ENCODE peak calls at places on chromosomes 5 and 9, in five cellular contexts. A is testis, J is suprapubic skin, X is tibial artery, Q is endothelial cell of umbilical vein. P is an unnamed sample. For H3K4me1, the result is how much of the 10 kb centered on the place peaks cover.

GRCh38 chr9:136539427-136540412 is 6.1 kb downstream of the NOTCH1 start:
- DNase-seq in X (peak), Q (peak), J (peak), A (peak), P (peak)

GRCh38 chr9:92610470-92611420 is 59.2 kb downstream of the IPPK start:
- DNase-seq in J (no peak), Q (no peak), X (no peak), A (no peak), P (no peak)

GRCh38 chr5:124655211-124655880 is 91.1 kb downstream of the ZNF608 start:
- DNase-seq in X (no peak), A (no peak), J (no peak), Q (no peak), P (no peak)

GRCh38 chr9:73081979-73082657 is 69.5 kb upstream of the ANXA1 start:
- DNase-seq in A (peak), X (no peak), J (no peak), Q (peak), P (no peak)

GRCh38 chr9:134329886-134330285 is 3.6 kb downstream of the RXRA start:
- DNase-seq in Q (no peak), A (no peak), J (no peak), X (no peak), P (no peak)

GRCh38 chr9:36091028-36091953 is 45.2 kb upstream of the GLIPR2 start:
- DNase-seq in Q (peak), J (no peak), A (no peak), X (no peak), P (no peak)

GRCh38 chr5:54469655-54470054 is 14.2 kb downstream of the HSPB3 start:
- DNase-seq in A (no peak), X (no peak), Q (no peak), J (no peak), P (no peak)

GRCh38 chr9:72628191-72628590 is 106.8 kb downstream of the TMC1 start:
- DNase-seq in X (no peak), A (no peak), J (no peak), Q (no peak), P (no peak)

GRCh38 chr9:86282979-86283535 is 719 bp upstream of the ISCA1 start:
- DNase-seq in X (no peak), J (no peak), Q (no peak), A (no peak), P (no peak)

GRCh38 chr9:76873056-76873792 is 32.7 kb downstream of the PRUNE2 start:
- DNase-seq in J (no peak), X (peak), Q (no peak), A (no peak), P (no peak)

GRCh38 chr5:61599370-61600140 is 267.5 kb downstream of the ZSWIM6 start:
- DNase-seq in Q (peak), J (no peak), A (peak), X (no peak), P (no peak)

GRCh38 chr5:114362977-114363721 is 1.3 kb downstream of the KCNN2 start:
- DNase-seq in J (no peak), A (no peak), Q (no peak), X (no peak), P (no peak)

GRCh38 chr5:30401479-30402058 is 791.9 kb upstream of the CDH6 start:
- DNase-seq in A (peak), Q (no peak), J (no peak), X (peak), P (no peak)

GRCh38 chr5:72486371-72486770 is 20.8 kb downstream of the ZNF366 start:
- DNase-seq in J (no peak), Q (peak), A (no peak), X (no peak), P (no peak)

GRCh38 chr5:53556001-53556400 is 4.4 kb upstream of the NDUFS4 start:
- DNase-seq in X (no peak), J (no peak), Q (no peak), A (no peak), P (no peak)

GRCh38 chr5:109407913-109408312 is 1.9 kb downstream of the PJA2 start:
- DNase-seq in J (no peak), Q (no peak), A (no peak), X (no peak), P (no peak)

GRCh38 chr9:126482361-126483044 is 131.2 kb upstream of the LMX1B start:
- DNase-seq in X (no peak), A (peak), J (no peak), Q (no peak), P (no peak)

GRCh38 chr9:136191549-136192286 is 13.2 kb downstream of the LHX3 start:
- DNase-seq in A (no peak), Q (no peak), J (no peak), X (no peak), P (no peak)

GRCh38 chr5:68464424-68464823 is 248.9 kb downstream of the PIK3R1 start:
- DNase-seq in X (no peak), Q (no peak), J (no peak), A (no peak), P (no peak)

GRCh38 chr9:112507281-112507680 is 20.7 kb downstream of the KIAA1958 start:
- DNase-seq in J (no peak), X (no peak), Q (no peak), A (no peak), P (no peak)

GRCh38 chr5:68612972-68613371 is 397.4 kb downstream of the PIK3R1 start:
- DNase-seq in J (no peak), X (no peak), Q (no peak), A (no peak), P (no peak)

GRCh38 chr5:170353011-170353890 is 35.9 kb downstream of the KCNMB1 start:
- DNase-seq in J (no peak), Q (no peak), X (no peak), A (peak), P (no peak)

GRCh38 chr5:147055850-147056523 is 177.4 kb upstream of the PPP2R2B start:
- DNase-seq in Q (no peak), J (no peak), A (no peak), X (no peak), P (no peak)

GRCh38 chr5:59863777-59864176 is 29.7 kb downstream of the PDE4D start:
- DNase-seq in X (no peak), J (no peak), A (no peak), Q (no peak), P (no peak)

DNA sequence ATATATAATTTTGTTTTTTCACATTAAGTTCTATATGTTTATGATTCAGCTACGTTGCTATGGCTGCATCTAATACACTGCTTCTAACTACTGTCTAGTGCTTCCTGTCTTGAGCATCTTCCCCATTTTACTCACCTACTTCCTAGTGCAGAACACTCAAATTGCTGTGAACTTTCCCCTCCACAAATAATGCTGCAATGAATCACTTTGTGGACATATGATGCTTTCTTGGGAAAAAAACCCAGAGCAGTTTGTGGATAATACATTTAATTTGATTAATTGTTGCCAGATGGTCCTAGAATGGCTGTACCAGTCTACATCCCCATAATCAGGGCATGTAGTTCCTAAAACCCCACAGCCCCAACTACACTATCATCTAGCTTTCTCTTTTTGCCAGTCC is 18.5 kb downstream of the CD180 start:
- DNase-seq in X (no peak), A (no peak), J (no peak), Q (no peak), P (no peak)
- H3K4me1 ChIP-seq in X (under half), A (under half), J (under half), Q (under half), P (under half)

GRCh38 chr5:151745071-151745705 is 13.2 kb downstream of the ATOX1 start:
- DNase-seq in A (peak), J (peak), X (peak), Q (peak), P (peak)
- TF ChIP-seq CTCF in A (no peak), J (no peak), X (no peak), Q (no peak), P (no peak)

GRCh38 chr5:133226186-133226585 is 174.4 kb downstream of the HSPA4 start:
- DNase-seq in J (no peak), X (no peak), A (no peak), Q (no peak), P (no peak)

GRCh38 chr5:133228316-133228715 is 176.5 kb downstream of the HSPA4 start:
- DNase-seq in A (no peak), J (no peak), X (no peak), Q (no peak), P (no peak)

GRCh38 chr5:133227897-133228296 is 176.1 kb downstream of the HSPA4 start:
- DNase-seq in Q (no peak), A (no peak), J (no peak), X (no peak), P (no peak)

GRCh38 chr5:133227082-133227481 is 175.3 kb downstream of the HSPA4 start:
- DNase-seq in A (no peak), Q (no peak), X (no peak), J (no peak), P (no peak)

DNA sequence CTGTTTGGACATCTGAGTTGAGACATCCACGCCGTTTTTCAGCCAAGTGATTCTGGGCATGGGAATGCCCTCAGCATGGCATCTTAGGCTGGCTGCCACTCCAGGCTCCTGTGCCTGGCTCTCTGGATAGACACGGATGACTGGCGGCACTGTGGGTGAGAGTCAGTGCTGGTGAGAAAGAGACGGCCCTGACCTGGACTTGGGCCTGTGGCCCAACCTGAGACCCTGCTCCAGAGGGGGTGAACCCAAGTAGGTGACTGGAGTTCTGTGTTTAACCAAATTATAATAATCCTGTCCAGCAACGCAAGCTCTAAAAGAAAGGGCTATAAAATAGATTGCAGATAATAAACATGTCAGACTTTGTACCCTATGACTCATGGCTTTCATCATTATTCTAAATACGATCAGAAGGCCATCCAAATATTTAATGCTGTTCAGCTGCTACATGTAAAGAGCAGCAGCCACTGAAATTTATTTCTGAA is 173.9 kb downstream of the HSPA4 start:
- DNase-seq in A (no peak), J (no peak), Q (peak), X (no peak), P (no peak)
- H3K4me1 ChIP-seq in A (under half), J (under half), Q (under half), X (under half), P (under half)

GRCh38 chr9:120944434-120945125 is 18.0 kb upstream of the TRAF1 start:
- DNase-seq in J (no peak), Q (no peak), A (no peak), X (no peak), P (no peak)
- TF ChIP-seq CTCF in J (no peak), Q (no peak), A (no peak), X (no peak), P (no peak)

GRCh38 chr9:96113045-96113444 is 188.9 kb downstream of the HSD17B3 start:
- DNase-seq in X (no peak), Q (no peak), J (no peak), A (no peak), P (no peak)
- H3K4me1 ChIP-seq in X (under half), Q (under half), J (under half), A (under half), P (under half)

DNA sequence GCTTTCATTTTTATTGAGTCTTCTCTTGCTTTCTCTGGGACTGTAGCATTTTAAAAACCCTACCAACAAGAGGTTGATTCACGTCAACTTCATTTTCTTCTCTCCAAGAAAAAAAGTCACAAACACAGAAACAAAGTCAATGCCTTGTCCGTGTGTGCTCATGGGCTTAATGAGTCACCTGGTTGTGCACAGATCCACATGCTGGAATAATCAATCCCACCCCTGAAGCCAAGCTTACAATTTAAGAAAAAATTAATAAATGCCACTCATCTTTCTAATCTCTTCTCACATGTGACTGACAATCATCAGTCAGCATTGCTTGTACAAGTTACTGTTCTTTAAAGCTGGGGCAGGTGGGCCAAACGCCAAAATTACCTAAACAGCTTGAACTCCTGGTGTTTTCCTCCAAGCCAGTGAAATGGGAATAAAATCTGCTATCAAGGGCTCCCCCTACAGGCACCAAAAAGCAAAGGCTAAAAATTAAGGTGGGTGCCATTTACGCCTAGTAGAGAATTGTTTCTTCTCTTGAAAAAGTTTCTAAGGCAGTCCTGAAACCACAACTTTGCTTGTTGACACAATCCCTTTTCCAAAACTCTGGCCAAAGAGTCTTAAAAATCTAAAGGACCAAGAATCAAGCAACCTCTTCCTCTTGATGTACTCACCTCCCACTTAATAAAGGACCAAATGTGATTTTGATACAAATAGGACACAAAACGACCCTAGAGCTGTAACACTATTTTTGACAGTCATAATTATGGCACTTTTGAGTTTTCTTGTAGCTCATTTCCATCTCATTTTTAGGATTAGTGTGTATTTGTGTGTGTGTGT is 21.3 kb downstream of the TRMO start:
- DNase-seq in J (no peak), A (no peak), Q (peak), X (no peak), P (no peak)
- TF ChIP-seq CTCF in J (no peak), A (no peak), Q (peak), X (peak), P (peak)

GRCh38 chr5:151255621-151256286 is 2.8 kb downstream of the GM2A start:
- DNase-seq in A (no peak), J (peak), Q (no peak), X (no peak), P (no peak)

GRCh38 chr5:151253604-151253948 is 591 bp downstream of the GM2A start:
- DNase-seq in J (peak), Q (no peak), A (no peak), X (no peak), P (no peak)

GRCh38 chr5:151251621-151252020 is 1.4 kb upstream of the GM2A start:
- DNase-seq in A (no peak), X (no peak), J (peak), Q (no peak), P (no peak)

GRCh38 chr5:151252762-151253603 is at the start of gene GM2A:
- DNase-seq in X (peak), A (peak), J (peak), Q (peak), P (peak)

DNA sequence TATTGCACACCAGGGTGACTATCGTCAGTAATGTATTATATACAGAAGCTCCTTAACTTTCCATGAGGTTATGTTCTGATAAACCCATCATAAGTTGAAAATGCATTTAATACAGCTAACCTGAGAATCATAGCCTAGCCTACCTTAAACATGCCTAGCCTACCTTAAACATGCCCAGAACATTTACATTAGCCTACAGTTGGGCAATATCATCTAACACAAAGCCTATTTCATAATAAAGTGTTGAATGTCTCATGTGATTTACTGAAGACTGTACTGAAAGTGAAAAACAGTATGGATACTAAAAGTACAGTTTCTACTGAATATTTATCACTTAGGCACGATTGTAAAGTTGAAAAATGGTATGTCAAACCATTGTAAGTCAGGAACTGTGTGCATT is 1.5 kb downstream of the GM2A start:
- DNase-seq in X (no peak), Q (no peak), A (no peak), J (no peak), P (no peak)
- H3K4me1 ChIP-seq in X (under half), Q (under half), A (under half), J (half or more), P (half or more)

P was measured in esophagus squamous epithelium.